ENCODE peak calls at places on chromosomes 5 and 9, in six cellular contexts. G is WTC11, E is stomach, N is AG10803, L is PC-3, K is WERI-Rb-1. S is an unnamed sample.

GRCh38 chr5:96141749-96142148 is 180.1 kb upstream of the ELL2 start:
- DNase-seq in N (peak; percentile 73), L (peak; percentile 62), K (no peak), G (no peak), E (no peak), S (no peak)

GRCh38 chr5:131538177-131538593 is 96.8 kb downstream of the RAPGEF6 start:
- DNase-seq in N (peak; percentile 63), E (no peak), L (peak; percentile 82), K (no peak), G (no peak), S (no peak)

GRCh38 chr9:89179535-89179919 is 909 bp upstream of the SHC3 start:
- DNase-seq in G (no peak), E (no peak), L (peak; percentile 17), N (peak; percentile 56), K (no peak), S (no peak)

GRCh38 chr9:77882294-77882693 is 149.3 kb downstream of the GNAQ start:
- DNase-seq in L (no peak), K (no peak), G (no peak), E (no peak), N (no peak), S (no peak)

GRCh38 chr5:34686762-34687268 is 30.7 kb downstream of the RAI14 start:
- DNase-seq in G (no peak), L (peak; percentile 93), K (no peak), E (peak; percentile 86), N (peak; percentile 90), S (no peak)

GRCh38 chr5:128537306-128537998 is 593 bp downstream of the FBN2 start:
- DNase-seq in L (peak; percentile 27), K (peak; percentile 15), N (no peak), G (peak; percentile 50), E (no peak), S (peak; percentile 10)

GRCh38 chr5:1517838-1518237 is 5.9 kb downstream of the LPCAT1 start:
- DNase-seq in K (peak; percentile 6), E (peak; percentile 23), G (peak; percentile 10), L (no peak), N (no peak), S (no peak)

GRCh38 chr9:106277931-106278330 is 583.6 kb downstream of the TMEM38B start:
- DNase-seq in N (peak; percentile 41), E (no peak), L (no peak), K (no peak), G (no peak), S (no peak)

GRCh38 chr5:41240985-41241384 is 27.7 kb upstream of the C6 start:
- DNase-seq in E (no peak), G (no peak), K (no peak), N (no peak), L (no peak), S (no peak)

GRCh38 chr5:176542596-176543427 is 5.6 kb upstream of the RNF44 start:
- DNase-seq in N (no peak), K (peak; percentile 31), G (peak; percentile 50), E (no peak), L (peak; percentile 58), S (peak; percentile 64)

GRCh38 chr5:52799358-52799982 is 11.8 kb downstream of the ITGA1 start:
- DNase-seq in E (peak; percentile 38), K (peak; percentile 26), L (peak; percentile 20), G (peak; percentile 50), N (peak; percentile 97), S (peak; percentile 3)

GRCh38 chr5:39005566-39006232 is 68.5 kb downstream of the RICTOR start:
- DNase-seq in G (no peak), E (no peak), N (peak; percentile 10), L (peak; percentile 55), K (peak; percentile 41), S (no peak)
- TF ChIP-seq CTCF in G (no peak), E (no peak), N (peak; percentile 41), L (peak; percentile 80), K (peak; percentile 59), S (peak; percentile 18)

DNA sequence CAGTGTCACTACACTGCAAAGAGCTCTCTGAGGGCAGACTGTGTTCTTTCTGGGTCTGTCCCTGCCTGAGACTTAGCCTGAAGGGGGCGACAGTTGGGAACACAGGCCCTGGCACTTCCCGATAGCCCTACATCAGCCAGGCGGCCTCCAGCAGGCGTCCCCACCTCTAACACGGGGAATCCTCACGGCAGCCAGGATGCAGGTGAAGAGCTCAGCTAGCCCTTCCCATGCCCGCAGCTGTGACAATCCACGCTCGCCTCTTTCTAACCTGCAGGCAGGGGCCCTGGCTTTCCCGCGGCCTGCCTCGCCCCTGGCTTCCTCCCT is 5.9 kb downstream of the MED22 start:
- DNase-seq in G (peak; percentile 75), K (peak; percentile 41), E (no peak), N (no peak), L (no peak), S (no peak)
- TF ChIP-seq CTCF in G (no peak), K (peak; percentile 56), E (no peak), N (peak; percentile 19), L (no peak), S (no peak)

GRCh38 chr5:122192883-122193496 is 63.6 kb downstream of the ZNF474 start:
- DNase-seq in N (peak; percentile 74), G (no peak), K (peak; percentile 23), L (peak; percentile 65), E (no peak), S (peak; percentile 26)
- TF ChIP-seq CTCF in N (peak; percentile 75), G (peak; percentile 31), K (peak; percentile 56), L (peak; percentile 65), E (peak; percentile 43), S (peak; percentile 71)

GRCh38 chr5:169160405-169160901 is 140.5 kb downstream of the SLIT3 start:
- DNase-seq in K (no peak), E (no peak), L (peak; percentile 45), N (peak; percentile 81), G (no peak), S (no peak)
- TF ChIP-seq CTCF in K (no peak), E (no peak), L (peak; percentile 46), N (peak; percentile 66), G (peak; percentile 22), S (no peak)

GRCh38 chr5:92560698-92561361 is 1020.2 kb downstream of the NR2F1-AS1 start:
- DNase-seq in E (no peak), K (no peak), N (peak; percentile 83), L (peak; percentile 4), G (no peak), S (no peak)

GRCh38 chr5:92559331-92559730 is 1021.7 kb downstream of the NR2F1-AS1 start:
- DNase-seq in L (no peak), G (no peak), E (no peak), K (no peak), N (no peak), S (no peak)

GRCh38 chr5:92561362-92562006 is 1019.5 kb downstream of the NR2F1-AS1 start:
- DNase-seq in G (no peak), K (no peak), N (no peak), L (peak; percentile 59), E (no peak), S (no peak)

GRCh38 chr5:92562065-92562464 is 1019.0 kb downstream of the NR2F1-AS1 start:
- DNase-seq in L (no peak), N (no peak), G (no peak), K (no peak), E (no peak), S (no peak)

DNA sequence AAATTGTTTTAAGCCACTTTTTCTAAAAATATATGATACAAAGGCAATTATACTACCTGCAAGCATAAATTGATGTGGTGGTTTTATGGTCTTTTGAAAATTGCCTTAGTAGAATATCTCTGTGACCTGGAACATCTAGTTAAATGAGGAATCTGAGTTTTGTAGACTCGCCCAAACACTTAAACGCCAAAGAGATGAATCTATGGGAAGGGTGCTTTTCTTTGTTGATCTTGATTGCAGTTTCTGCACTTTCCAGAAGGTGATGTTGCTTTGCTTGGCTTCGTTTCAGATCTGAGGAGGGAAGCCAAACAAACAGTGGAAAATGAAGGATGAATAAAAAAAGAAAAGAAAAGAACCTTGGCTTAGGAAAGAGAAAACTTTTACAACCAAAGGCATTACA is 1021.3 kb downstream of the NR2F1-AS1 start:
- DNase-seq in G (no peak), E (no peak), K (no peak), N (peak; percentile 35), L (peak; percentile 34), S (no peak)
- TF ChIP-seq CTCF in G (no peak), E (no peak), K (no peak), N (peak; percentile 31), L (peak; percentile 20), S (no peak)

S was measured in GM10248.